ENCODE peak calls at places on chromosomes 2 and 18, in seven cellular contexts. P is kidney tubule cell, F is substantia nigra, E is Calu3, N is NB4, X is smooth muscle cell of the brain vasculature, O is HFFc6. R is an unnamed sample.

GRCh38 chr2:46518848-46519247 is 39.5 kb downstream of the TMEM247 start:
- DNase-seq in O (no peak), N (no peak), X (no peak), F (no peak), E (no peak), P (no peak), R (no peak)

GRCh38 chr18:34932363-34932762 is 108.8 kb upstream of the MAPRE2 start:
- DNase-seq in E (no peak), P (no peak), F (no peak), X (no peak), O (no peak), N (no peak), R (no peak)

GRCh38 chr2:38215993-38216392 is 140.0 kb upstream of the CYP1B1 start:
- DNase-seq in P (no peak), O (no peak), F (no peak), N (no peak), E (no peak), X (no peak), R (no peak)

GRCh38 chr2:130372833-130373807 is 17.3 kb downstream of the PTPN18 start:
- DNase-seq in P (no peak), O (no peak), X (no peak), E (no peak), F (no peak), N (no peak), R (no peak)

GRCh38 chr2:29480423-29480822 is 365.2 kb downstream of the CLIP4 start:
- DNase-seq in N (peak), E (no peak), O (no peak), P (no peak), F (no peak), X (no peak), R (no peak)

GRCh38 chr2:128638311-128638710 is 319.6 kb upstream of the HS6ST1 start:
- DNase-seq in O (no peak), E (no peak), P (no peak), F (no peak), X (no peak), N (peak), R (no peak)

GRCh38 chr18:44651453-44651852 is 29.2 kb upstream of the SETBP1 start:
- DNase-seq in F (no peak), E (peak), N (no peak), P (peak), O (peak), X (peak), R (no peak)

GRCh38 chr2:15561574-15562344 is 625 bp upstream of the NBAS start:
- DNase-seq in E (no peak), X (peak), O (peak), N (no peak), F (no peak), P (peak), R (peak)

GRCh38 chr2:237118025-237118424 is 32.3 kb downstream of the COPS8 start:
- DNase-seq in P (peak), X (no peak), N (no peak), O (peak), E (no peak), F (no peak), R (no peak)

GRCh38 chr18:70490008-70490933 is 201.4 kb downstream of the SOCS6 start:
- DNase-seq in O (peak), P (peak), N (peak), F (no peak), E (peak), X (peak), R (peak)